ENCODE peak calls at places on chromosome 6, in four cellular contexts. X is thoracic aorta, H is heart left ventricle, E is ovary. I is an unnamed sample.

GRCh38 chr6:57087916-57088315 is 2.1 kb upstream of the ZNF451 start:
- DNase-seq in E (no peak), H (no peak), X (no peak), I (no peak)

GRCh38 chr6:128118401-128118800 is 217.5 kb upstream of the THEMIS start:
- DNase-seq in H (no peak), X (no peak), E (no peak), I (no peak)

GRCh38 chr6:128131566-128131965 is 230.7 kb upstream of the THEMIS start:
- DNase-seq in H (no peak), X (no peak), E (no peak), I (no peak)

GRCh38 chr6:121959501-121959900 is 440.0 kb upstream of the HSF2 start:
- DNase-seq in E (no peak), H (no peak), X (no peak), I (no peak)

GRCh38 chr6:56890683-56891429 is 64.1 kb upstream of the BEND6 start:
- DNase-seq in X (no peak), E (no peak), H (no peak), I (no peak)

GRCh38 chr6:116280161-116280959 is 630 bp upstream of the TSPYL1 start:
- DNase-seq in X (no peak), E (no peak), H (no peak), I (no peak)

GRCh38 chr6:109768485-109768884 is 77.4 kb downstream of the FIG4 start:
- DNase-seq in X (no peak), H (no peak), E (no peak), I (no peak)

GRCh38 chr6:7254980-7255825 is 57.8 kb downstream of the SSR1 start:
- DNase-seq in X (no peak), H (peak; percentile 57), E (no peak), I (no peak)

GRCh38 chr6:5645275-5645674 is 361.4 kb downstream of the NRN1 start:
- DNase-seq in E (no peak), X (no peak), H (no peak), I (no peak)

GRCh38 chr6:21730533-21730932 is 137.0 kb downstream of the SOX4 start:
- DNase-seq in X (no peak), E (no peak), H (no peak), I (no peak)

GRCh38 chr6:125050663-125051318 is 88.6 kb downstream of the RNF217 start:
- DNase-seq in H (no peak), X (no peak), E (no peak), I (no peak)

GRCh38 chr6:42493914-42494539 is 42.3 kb upstream of the TRERF1 start:
- DNase-seq in H (no peak), E (no peak), X (no peak), I (no peak)

DNA sequence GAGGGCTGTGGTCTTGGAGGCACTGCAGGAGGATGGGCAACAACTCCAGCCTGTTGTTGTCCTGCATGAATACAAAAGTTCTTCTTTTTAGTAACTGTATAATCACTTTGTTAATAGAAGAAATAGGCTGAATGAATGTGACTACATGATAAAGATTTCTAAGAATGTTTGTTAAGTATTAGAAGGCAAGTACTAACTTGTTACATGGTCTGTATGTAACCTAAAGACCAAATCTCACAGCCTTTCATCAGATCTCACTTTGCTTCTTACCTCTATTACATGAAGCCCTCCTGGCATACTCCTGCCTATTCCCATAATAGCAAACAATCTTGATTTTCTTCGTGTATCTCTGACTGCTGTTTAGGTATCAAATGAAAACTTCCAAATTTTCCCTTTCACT is 73.4 kb downstream of the REPS1 start:
- DNase-seq in E (no peak), X (no peak), H (no peak), I (no peak)
- H3K36me3 ChIP-seq in E (no peaks in the 10 kb centered on the region), X (peaks cover 29% of the 10 kb centered on the region), H (peaks cover 99% of the 10 kb centered on the region), I (no peaks in the 10 kb centered on the region)

GRCh38 chr6:300026-300425 is 7.7 kb downstream of the DUSP22 start:
- DNase-seq in E (no peak), H (no peak), X (no peak), I (no peak)

GRCh38 chr6:298233-299049 is 6.2 kb downstream of the DUSP22 start:
- DNase-seq in X (no peak), E (no peak), H (no peak), I (no peak)

GRCh38 chr6:299050-299980 is 7.0 kb downstream of the DUSP22 start:
- DNase-seq in X (no peak), E (no peak), H (no peak), I (no peak)

GRCh38 chr6:296151-297122 is 4.2 kb downstream of the DUSP22 start:
- DNase-seq in E (no peak), H (peak; percentile 70), X (no peak), I (no peak)

GRCh38 chr6:297571-298232 is 5.4 kb downstream of the DUSP22 start:
- DNase-seq in X (no peak), E (no peak), H (no peak), I (no peak)
- H3K4me1 ChIP-seq in X (peaks cover 15% of the 10 kb centered on the region), E (no peaks in the 10 kb centered on the region), H (peaks cover 9% of the 10 kb centered on the region), I (no peaks in the 10 kb centered on the region)

DNA sequence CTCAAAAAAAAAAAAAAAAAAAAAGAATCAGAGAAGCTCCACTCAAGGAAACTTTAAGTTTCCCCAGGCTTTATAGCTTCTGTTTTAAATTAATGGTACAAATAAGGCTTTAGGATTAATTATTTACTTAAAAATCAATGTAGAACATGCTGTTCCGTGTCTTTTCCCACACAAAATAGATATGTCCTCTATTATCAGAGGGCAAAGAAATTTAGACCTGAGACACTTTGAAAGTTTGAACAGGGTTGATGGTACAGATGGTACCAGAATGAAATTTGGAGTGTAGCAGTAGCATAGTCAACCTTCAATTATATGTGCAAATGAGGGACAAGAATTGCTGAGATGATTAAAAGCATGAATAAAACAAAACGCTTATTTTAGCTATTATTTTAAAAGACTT is 32.2 kb upstream of the REV3L start:
- DNase-seq in E (no peak), X (no peak), H (no peak), I (no peak)
- H3K27me3 ChIP-seq in E (no peaks in the 10 kb centered on the region), X (no peaks in the 10 kb centered on the region), H (no peaks in the 10 kb centered on the region), I (no peaks in the 10 kb centered on the region)

DNA sequence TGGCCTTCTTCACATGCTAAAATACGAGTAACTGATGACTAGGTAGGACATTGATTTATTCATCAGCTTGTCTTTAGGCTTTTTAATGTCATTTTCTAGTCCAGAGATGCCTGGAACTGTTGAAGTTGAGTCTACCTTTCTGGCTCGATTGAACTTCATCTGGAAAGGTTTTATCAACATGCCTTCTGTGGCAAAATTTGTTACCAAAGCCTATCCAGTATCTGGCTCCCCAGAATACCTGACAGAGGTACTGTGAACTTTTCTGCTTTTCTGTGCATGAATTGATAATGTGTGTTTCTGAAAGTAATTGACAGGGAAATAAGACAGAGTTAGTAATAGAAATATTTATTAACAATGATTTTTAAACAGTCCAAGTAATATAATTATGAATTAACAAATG is 71.0 kb downstream of the PHF3 start:
- DNase-seq in X (no peak), E (no peak), H (no peak), I (no peak)
- H3K36me3 ChIP-seq in X (peaks cover 24% of the 10 kb centered on the region), E (no peaks in the 10 kb centered on the region), H (peaks cover 100% of the 10 kb centered on the region), I (no peaks in the 10 kb centered on the region)

DNA sequence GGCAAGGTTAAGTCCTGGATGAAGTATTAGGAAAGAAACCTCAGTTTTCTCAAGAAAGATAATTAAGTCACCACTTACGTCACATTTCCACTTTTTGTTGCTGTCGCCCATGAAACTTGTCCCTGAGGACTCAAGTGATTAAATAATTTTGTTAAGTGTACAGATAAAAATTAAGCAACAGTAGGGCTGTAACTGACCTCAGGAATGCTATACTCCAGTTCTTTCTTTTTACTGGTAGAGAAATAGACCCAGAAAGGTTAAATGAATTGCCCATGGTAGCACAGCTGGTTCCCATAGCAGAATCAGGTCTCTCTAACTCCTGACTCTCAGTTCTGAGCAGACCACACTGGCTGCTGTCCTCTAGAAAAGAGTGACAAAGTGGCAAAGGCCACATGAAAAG is 54.5 kb downstream of the CLIC5 start:
- DNase-seq in E (no peak), H (no peak), X (no peak), I (no peak)
- H3K4me1 ChIP-seq in E (no peaks in the 10 kb centered on the region), H (peaks cover 39% of the 10 kb centered on the region), X (no peaks in the 10 kb centered on the region), I (no peaks in the 10 kb centered on the region)

GRCh38 chr6:34138924-34139323 is 7.0 kb downstream of the GRM4 start:
- DNase-seq in E (no peak), H (no peak), X (no peak), I (no peak)

GRCh38 chr6:34142046-34142445 is 3.8 kb downstream of the GRM4 start:
- DNase-seq in X (no peak), H (no peak), E (no peak), I (no peak)

GRCh38 chr6:34140075-34140474 is 5.8 kb downstream of the GRM4 start:
- DNase-seq in H (no peak), X (no peak), E (no peak), I (no peak)

GRCh38 chr6:34135541-34135940 is 10.3 kb downstream of the GRM4 start:
- DNase-seq in X (no peak), H (no peak), E (no peak), I (no peak)

DNA sequence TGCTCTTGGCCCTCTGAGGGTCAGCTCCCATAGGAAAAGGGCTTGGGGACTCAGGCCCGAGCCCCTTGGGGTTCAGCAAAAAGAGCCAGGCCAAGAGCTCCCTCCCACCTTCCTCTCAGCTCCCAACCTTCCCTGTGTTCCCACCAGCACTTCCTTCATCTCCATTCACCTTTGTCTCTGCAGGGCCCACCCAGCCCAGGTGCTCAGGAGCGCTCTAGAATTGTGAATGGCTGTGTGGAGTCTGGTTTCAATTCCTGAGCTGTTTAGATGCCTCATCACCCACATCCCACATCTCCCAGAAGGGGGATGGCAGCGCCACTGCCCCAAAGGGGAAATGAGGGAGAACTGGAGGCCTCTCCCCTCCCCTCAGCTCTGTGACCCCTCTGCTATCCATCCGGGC is 7.7 kb downstream of the GRM4 start:
- DNase-seq in H (no peak), E (no peak), X (no peak), I (no peak)
- H3K27me3 ChIP-seq in H (peaks cover 48% of the 10 kb centered on the region), E (no peaks in the 10 kb centered on the region), X (peaks cover 14% of the 10 kb centered on the region), I (peaks cover 39% of the 10 kb centered on the region)

GRCh38 chr6:169668203-169668847 is 33.5 kb downstream of the WDR27 start:
- DNase-seq in E (no peak), H (no peak), X (no peak), I (no peak)

GRCh38 chr6:169665289-169665688 is 36.5 kb downstream of the WDR27 start:
- DNase-seq in X (no peak), H (no peak), E (no peak), I (no peak)

GRCh38 chr6:169667716-169668115 is 34.1 kb downstream of the WDR27 start:
- DNase-seq in H (no peak), X (no peak), E (no peak), I (no peak)

GRCh38 chr6:169664227-169664626 is 37.6 kb downstream of the WDR27 start:
- DNase-seq in H (no peak), E (no peak), X (no peak), I (no peak)

GRCh38 chr6:169666441-169666840 is 35.4 kb downstream of the WDR27 start:
- DNase-seq in X (no peak), H (no peak), E (no peak), I (no peak)
- H3K36me3 ChIP-seq in X (peaks cover 10% of the 10 kb centered on the region), H (peaks cover 50% of the 10 kb centered on the region), E (no peaks in the 10 kb centered on the region), I (no peaks in the 10 kb centered on the region)

DNA sequence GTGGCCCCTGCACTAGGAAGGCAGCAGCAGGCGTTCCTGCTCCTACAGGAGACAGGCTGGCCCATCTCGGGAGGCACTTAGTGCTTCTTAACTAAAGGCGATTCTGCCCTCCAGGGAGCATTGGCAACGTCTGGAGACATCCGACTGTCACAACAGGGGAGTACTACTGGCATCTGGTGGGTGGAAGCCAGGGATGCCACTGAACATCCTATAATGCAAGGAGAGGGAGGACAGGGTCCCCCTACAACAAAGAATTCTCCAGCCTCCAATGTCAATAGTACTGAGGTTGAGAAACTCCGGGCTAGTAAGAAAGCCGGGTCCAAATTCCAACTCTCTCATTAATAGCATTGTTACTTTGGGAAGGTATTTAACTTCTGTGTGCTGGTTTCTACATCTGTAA is 119.4 kb upstream of the ARMC2 start:
- DNase-seq in X (no peak), H (no peak), E (no peak), I (no peak)
- H3K4me1 ChIP-seq in X (peaks cover 7% of the 10 kb centered on the region), H (no peaks in the 10 kb centered on the region), E (no peaks in the 10 kb centered on the region), I (no peaks in the 10 kb centered on the region)

I was measured in uterus.